ENCODE peak calls at places on chromosomes 7 and 10, in six cellular contexts. U is sigmoid colon, M is IMR-90, K is right lobe of liver, H is tibial nerve, O is HCT116. Y is an unnamed sample. For H3K27me3, the result is how much of the 10 kb centered on the place peaks cover.

GRCh38 chr7:85183296-85183695 is 3.6 kb downstream of the SEMA3D start:
- DNase-seq in U (no peak), M (no peak), K (no peak), H (no peak), O (no peak), Y (no peak)

GRCh38 chr10:49734676-49735075 is 27.4 kb downstream of the OGDHL start:
- DNase-seq in U (no peak), M (no peak), K (peak), H (no peak), O (no peak), Y (peak)

GRCh38 chr7:36931892-36932291 is 207.6 kb upstream of the AOAH start:
- DNase-seq in U (no peak), M (no peak), K (no peak), H (no peak), O (no peak), Y (no peak)

GRCh38 chr10:11654659-11655058 is 43.2 kb upstream of the USP6NL start:
- DNase-seq in U (no peak), M (no peak), K (no peak), H (no peak), O (no peak), Y (no peak)

GRCh38 chr7:80450621-80451308 is 61.1 kb downstream of the GNAT3 start:
- DNase-seq in U (no peak), M (peak), K (no peak), H (no peak), O (no peak), Y (no peak)

GRCh38 chr10:107034023-107034422 is 130.5 kb downstream of the SORCS1 start:
- DNase-seq in U (no peak), M (no peak), K (no peak), H (no peak), O (no peak), Y (no peak)

GRCh38 chr7:42237162-42237821 is at the start of gene GLI3:
- DNase-seq in U (peak), M (peak), K (peak), H (peak), O (no peak), Y (peak)

GRCh38 chr7:35003679-35004278 is 33.5 kb downstream of the DPY19L1 start:
- DNase-seq in U (peak), M (peak), K (no peak), H (no peak), O (peak), Y (peak)

GRCh38 chr10:17179002-17179401 is 22.5 kb downstream of the TRDMT1 start:
- DNase-seq in U (no peak), M (peak), K (no peak), H (no peak), O (no peak), Y (no peak)

GRCh38 chr7:135147341-135147898 is 452 bp upstream of the TMEM140 start:
- DNase-seq in U (no peak), M (peak), K (peak), H (no peak), O (no peak), Y (no peak)

GRCh38 chr10:19930936-19931859 is 115.0 kb downstream of the PLXDC2 start:
- DNase-seq in U (peak), M (peak), K (peak), H (no peak), O (no peak), Y (peak)

GRCh38 chr10:6561552-6561951 is 18.5 kb downstream of the PRKCQ start:
- DNase-seq in U (no peak), M (no peak), K (no peak), H (no peak), O (no peak), Y (no peak)

GRCh38 chr10:86596266-86596665 is 58.1 kb upstream of the OPN4 start:
- DNase-seq in U (no peak), M (no peak), K (no peak), H (no peak), O (no peak), Y (no peak)

GRCh38 chr7:33534830-33535229 is 370.5 kb upstream of the BMPER start:
- DNase-seq in U (no peak), M (peak), K (no peak), H (no peak), O (no peak), Y (no peak)

GRCh38 chr10:69828115-69828870 is 26.6 kb downstream of the COL13A1 start:
- DNase-seq in U (no peak), M (no peak), K (no peak), H (no peak), O (no peak), Y (no peak)

GRCh38 chr7:98418636-98419315 is 17.9 kb upstream of the BAIAP2L1 start:
- DNase-seq in U (no peak), M (peak), K (peak), H (no peak), O (peak), Y (peak)

GRCh38 chr10:26211781-26212444 is 4.7 kb upstream of the GAD2 start:
- DNase-seq in U (no peak), M (no peak), K (no peak), H (no peak), O (no peak), Y (no peak)

GRCh38 chr7:134669845-134670373 is 23.3 kb downstream of the BPGM start:
- DNase-seq in U (no peak), M (peak), K (no peak), H (no peak), O (peak), Y (peak)

GRCh38 chr10:91536101-91536500 is 96.8 kb downstream of the PPP1R3C start:
- DNase-seq in U (peak), M (peak), K (no peak), H (no peak), O (no peak), Y (no peak)

GRCh38 chr7:4416436-4417092 is 265.5 kb upstream of the FOXK1 start:
- DNase-seq in U (no peak), M (no peak), K (no peak), H (no peak), O (no peak), Y (no peak)

GRCh38 chr7:118185163-118185860 is 1.3 kb downstream of the LSM8 start:
- DNase-seq in U (no peak), M (peak), K (no peak), H (no peak), O (no peak), Y (no peak)

GRCh38 chr10:12586724-12587123 is 237.4 kb downstream of the CAMK1D start:
- DNase-seq in U (peak), M (no peak), K (no peak), H (no peak), O (no peak), Y (no peak)

GRCh38 chr7:81624021-81624630 is 145.7 kb downstream of the HGF start:
- DNase-seq in U (no peak), M (peak), K (no peak), H (no peak), O (no peak), Y (no peak)

GRCh38 chr10:105181616-105182015 is 540.5 kb downstream of the SORCS3 start:
- DNase-seq in U (no peak), M (no peak), K (no peak), H (no peak), O (no peak), Y (no peak)

GRCh38 chr7:107592361-107593024 is 12.4 kb downstream of the BCAP29 start:
- DNase-seq in U (no peak), M (peak), K (no peak), H (no peak), O (no peak), Y (no peak)

GRCh38 chr7:70313251-70313650 is 715.0 kb downstream of the AUTS2 start:
- DNase-seq in U (no peak), M (no peak), K (no peak), H (no peak), O (no peak), Y (peak)
- TF ChIP-seq CTCF in U (no peak), M (no peak), K (no peak), H (no peak), O (no peak), Y (peak)

GRCh38 chr10:77695186-77695585 is 57.6 kb upstream of the KCNMA1 start:
- DNase-seq in U (no peak), M (no peak), K (no peak), H (no peak), O (no peak), Y (no peak)
- H3K27me3 ChIP-seq in U (under half), M (under half), K (under half), H (under half), O (under half), Y (under half)

GRCh38 chr10:72254891-72255568 is 18.7 kb upstream of the DDIT4 start:
- DNase-seq in U (peak), M (peak), K (peak), H (peak), O (no peak), Y (no peak)
- TF ChIP-seq CTCF in U (no peak), M (no peak), K (no peak), H (no peak), O (no peak), Y (no peak)

GRCh38 chr10:133026726-133027395 is 60.9 kb upstream of the ADGRA1 start:
- DNase-seq in U (no peak), M (no peak), K (no peak), H (no peak), O (no peak), Y (no peak)
- H3K27me3 ChIP-seq in U (half or more), M (under half), K (under half), H (under half), O (under half), Y (under half)

DNA sequence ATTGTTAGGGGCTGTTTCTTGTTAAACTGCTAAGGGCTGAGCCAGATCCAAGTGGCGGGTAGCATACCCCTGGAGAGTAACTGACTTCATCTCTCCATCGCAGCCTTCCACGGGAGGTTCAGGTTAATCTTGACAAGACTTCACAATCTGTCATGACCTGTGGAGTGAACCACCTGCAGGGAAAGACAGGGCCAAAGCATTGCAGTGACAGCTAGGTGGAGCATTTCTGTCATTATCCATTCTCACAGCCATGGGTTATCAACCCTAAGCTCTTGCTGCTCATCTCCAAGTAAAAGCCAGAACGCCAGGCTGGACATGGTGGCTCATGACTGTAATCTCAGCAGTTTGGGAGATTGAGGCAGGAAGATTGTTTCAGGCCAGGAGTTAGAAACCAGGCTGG is 17.2 kb downstream of the ABCC2 start:
- DNase-seq in U (no peak), M (no peak), K (no peak), H (no peak), O (no peak), Y (no peak)
- TF ChIP-seq CTCF in U (no peak), M (no peak), K (no peak), H (no peak), O (peak), Y (no peak)

GRCh38 chr7:116669769-116670168 is 2.2 kb upstream of the MET start:
- DNase-seq in U (no peak), M (peak), K (no peak), H (no peak), O (no peak), Y (no peak)

GRCh38 chr7:116671111-116671510 is 885 bp upstream of the MET start:
- DNase-seq in U (no peak), M (no peak), K (no peak), H (no peak), O (no peak), Y (no peak)

GRCh38 chr7:116671681-116672595 is at the start of gene MET:
- DNase-seq in U (peak), M (peak), K (peak), H (peak), O (peak), Y (peak)

GRCh38 chr7:116672596-116673503 is 854 bp downstream of the MET start:
- DNase-seq in U (peak), M (peak), K (no peak), H (no peak), O (no peak), Y (no peak)

DNA sequence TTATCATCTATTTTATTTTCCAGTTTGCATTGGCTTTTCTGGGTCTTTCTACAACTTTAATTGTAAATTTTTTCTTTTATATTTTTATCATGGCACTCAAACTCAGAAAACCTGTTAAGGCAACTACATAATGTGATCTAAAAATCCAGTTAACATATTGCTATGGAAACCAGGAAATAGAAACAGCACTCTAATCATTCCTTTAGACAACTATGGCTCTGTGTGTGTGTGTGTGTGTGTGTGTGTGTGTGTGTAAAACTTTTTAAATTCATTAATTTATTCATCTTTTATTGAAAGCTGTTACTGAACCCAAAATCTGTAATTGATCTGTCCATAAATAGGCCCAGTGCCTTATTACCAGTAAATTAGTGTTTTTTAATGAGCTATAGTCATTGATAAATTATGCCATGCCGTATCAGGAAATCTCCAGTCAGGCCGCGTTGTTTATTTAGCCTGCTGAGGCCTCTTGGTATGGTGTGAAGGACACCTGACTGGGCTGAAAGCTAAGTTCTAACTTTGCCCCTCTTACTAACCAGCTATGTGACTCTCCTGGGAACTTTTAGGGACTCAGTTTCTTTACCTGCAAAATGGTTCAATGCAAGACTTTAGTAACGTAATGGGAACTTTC is 1.5 kb upstream of the MET start:
- DNase-seq in U (no peak), M (peak), K (no peak), H (no peak), O (no peak), Y (no peak)
- H3K27me3 ChIP-seq in U (under half), M (under half), K (under half), H (under half), O (under half), Y (under half)

DNA sequence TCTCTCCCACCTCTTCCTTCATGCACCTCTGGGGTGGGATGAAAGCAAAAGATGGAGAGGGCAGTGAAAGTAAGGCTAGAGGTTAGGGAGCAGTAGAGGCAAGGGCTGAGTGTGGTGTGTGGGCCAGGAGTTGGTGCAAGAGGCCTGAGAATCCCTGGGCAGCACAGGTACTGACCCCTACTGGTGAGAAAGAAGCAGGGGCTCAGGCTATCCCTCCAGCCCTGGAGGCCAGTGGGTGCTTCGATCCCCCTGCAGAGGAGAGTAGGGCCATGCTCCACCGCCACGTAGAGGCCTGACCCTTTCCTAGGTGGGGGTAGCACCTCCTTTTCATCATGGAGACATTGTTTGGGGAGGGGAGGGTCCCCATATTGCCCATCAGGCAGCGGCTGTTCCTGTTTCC is 9.8 kb downstream of the CDHR1 start:
- DNase-seq in U (no peak), M (no peak), K (no peak), H (no peak), O (peak), Y (no peak)
- TF ChIP-seq CTCF in U (no peak), M (peak), K (no peak), H (no peak), O (peak), Y (peak)

DNA sequence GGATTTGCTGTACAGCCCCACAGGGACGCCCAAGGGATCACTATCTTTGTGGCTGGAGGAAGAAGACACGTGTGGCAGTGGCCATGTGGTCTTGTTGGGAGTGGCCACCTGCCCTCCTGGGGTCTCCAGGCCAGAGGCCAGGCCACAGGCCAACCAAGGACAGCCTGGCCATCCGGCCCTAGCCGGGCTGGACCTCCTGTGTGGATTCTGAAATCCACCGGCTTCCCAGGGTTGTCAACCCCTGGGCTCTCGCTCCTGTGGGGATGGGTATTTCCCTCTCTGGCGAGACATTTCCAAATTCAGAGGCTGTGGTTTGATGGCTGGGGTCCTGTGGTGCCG is 31.5 kb upstream of the CFAP46 start:
- DNase-seq in U (peak), M (no peak), K (no peak), H (no peak), O (no peak), Y (no peak)
- H3K27me3 ChIP-seq in U (half or more), M (half or more), K (under half), H (under half), O (under half), Y (under half)

Y was measured in kidney epithelial cell.